ENCODE peak calls at places on chromosomes 11 and 22, in seven cellular contexts. G is IMR-90; F is endothelial cell; Q is heart right ventricle; S is iPS-NIHi11; O is stimulated activated CD4-positive, alpha-beta T cell treated with anti-CD3 and anti-CD28 coated beads, Interleukin-2, amount 100 ng/mL, for 48 hours; V is GM12865. K is an unnamed sample.
A peak's percentile ranks its signal among the peaks of the same experiment; 100 is the strongest.

GRCh38 chr22:46135611-46136538 is 14.5 kb upstream of the PPARA start:
- DNase-seq in F (no peak), G (no peak), Q (no peak), V (no peak), O (no peak), S (no peak), K (no peak)

GRCh38 chr11:1074244-1075221 is at the start of gene MUC2:
- DNase-seq in V (no peak), S (peak; percentile 32), G (no peak), O (no peak), Q (no peak), F (peak; percentile 5), K (no peak)

GRCh38 chr11:67179892-67180490 is 60.9 kb downstream of the KDM2A start:
- DNase-seq in O (no peak), S (no peak), V (no peak), F (no peak), G (no peak), Q (no peak), K (no peak)

GRCh38 chr22:37560682-37561208 is 465 bp downstream of the CDC42EP1 start:
- DNase-seq in V (no peak), O (no peak), S (peak; percentile 50), G (peak; percentile 53), Q (peak; percentile 76), F (peak; percentile 62), K (no peak)

GRCh38 chr22:17418890-17419324 is 49.6 kb downstream of the CECR2 start:
- DNase-seq in V (no peak), O (no peak), S (peak; percentile 62), G (no peak), F (no peak), Q (peak; percentile 23), K (no peak)

GRCh38 chr11:74182635-74183034 is 11.5 kb downstream of the PPME1 start:
- DNase-seq in F (no peak), O (no peak), G (peak; percentile 25), Q (no peak), S (no peak), V (no peak), K (no peak)

GRCh38 chr11:3205261-3206127 is 13.1 kb downstream of the MRGPRG start:
- DNase-seq in F (no peak), O (no peak), Q (no peak), S (no peak), G (no peak), V (no peak), K (no peak)

GRCh38 chr11:123158609-123159008 is 36.4 kb downstream of the CLMP start:
- DNase-seq in F (no peak), G (no peak), S (no peak), O (no peak), Q (no peak), V (no peak), K (no peak)

GRCh38 chr22:40396882-40397281 is 26.5 kb downstream of the SGSM3 start:
- DNase-seq in O (no peak), Q (peak; percentile 62), S (peak; percentile 86), V (no peak), F (peak; percentile 74), G (peak; percentile 88), K (no peak)

GRCh38 chr11:105368711-105369110 is 229.1 kb upstream of the CARD18 start:
- DNase-seq in S (no peak), V (no peak), F (no peak), G (no peak), Q (no peak), O (no peak), K (no peak)

GRCh38 chr11:15118431-15118830 is 3.7 kb downstream of the INSC start:
- DNase-seq in F (no peak), Q (no peak), G (no peak), O (no peak), V (peak; percentile 27), S (no peak), K (no peak)

GRCh38 chr22:46731246-46732040 is 6.6 kb downstream of the CERK start:
- DNase-seq in S (peak; percentile 78), Q (peak; percentile 71), V (no peak), O (no peak), G (no peak), F (no peak), K (no peak)

GRCh38 chr11:81707881-81708280 is 1025.8 kb downstream of the FAM181B start:
- DNase-seq in G (no peak), F (no peak), Q (no peak), S (peak; percentile 17), O (no peak), V (no peak), K (no peak)

GRCh38 chr11:12066056-12066798 is 44.2 kb upstream of the MICAL2 start:
- DNase-seq in S (no peak), F (no peak), V (no peak), Q (no peak), G (peak; percentile 98), O (no peak), K (no peak)

GRCh38 chr22:37427128-37427710 is at the start of gene ELFN2:
- DNase-seq in F (peak; percentile 43), S (peak; percentile 73), V (no peak), O (no peak), G (peak; percentile 10), Q (no peak), K (no peak)

K was measured in GDM1.